ENCODE peak calls at places on chromosomes 12 and 14, in five cellular contexts. V is GM12878, Y is H1, K is HepG2, C is NT2/D1. W is an unnamed sample.

GRCh38 chr12:68501226-68501625 is 109.5 kb upstream of the RAP1B start:
- DNase-seq in V (no peak), Y (no peak), K (no peak), C (no peak), W (no peak)

GRCh38 chr12:104864668-104865067 is 93.4 kb downstream of the SLC41A2 start:
- DNase-seq in V (no peak), Y (no peak), K (no peak), C (no peak), W (no peak)

GRCh38 chr12:42213023-42213422 is 25.0 kb downstream of the YAF2 start:
- DNase-seq in V (no peak), Y (no peak), K (no peak), C (no peak), W (peak; percentile 16)

GRCh38 chr12:99670635-99671034 is 23.1 kb downstream of the GARIN6 start:
- DNase-seq in V (no peak), Y (peak; percentile 5), K (no peak), C (peak; percentile 30), W (no peak)

GRCh38 chr12:124509676-124510300 is 57.6 kb downstream of the NCOR2 start:
- DNase-seq in V (no peak), Y (no peak), K (peak; percentile 86), C (no peak), W (no peak)

GRCh38 chr12:70985850-70986249 is 65.3 kb upstream of the PTPRR start:
- DNase-seq in V (no peak), Y (no peak), K (no peak), C (no peak), W (no peak)

GRCh38 chr12:111287125-111287900 is 81.6 kb downstream of the PHETA1 start:
- DNase-seq in V (no peak), Y (no peak), K (no peak), C (no peak), W (no peak)

GRCh38 chr12:12822886-12823285 is 9.7 kb downstream of the DDX47 start:
- DNase-seq in V (no peak), Y (no peak), K (no peak), C (no peak), W (no peak)

GRCh38 chr12:64123448-64123847 is 98.6 kb downstream of the KICS2 start:
- DNase-seq in V (no peak), Y (no peak), K (no peak), C (no peak), W (no peak)
- TF ChIP-seq SUZ12 in V (no peak), Y (no peak), K (no peak), C (no peak), W (no peak)

DNA sequence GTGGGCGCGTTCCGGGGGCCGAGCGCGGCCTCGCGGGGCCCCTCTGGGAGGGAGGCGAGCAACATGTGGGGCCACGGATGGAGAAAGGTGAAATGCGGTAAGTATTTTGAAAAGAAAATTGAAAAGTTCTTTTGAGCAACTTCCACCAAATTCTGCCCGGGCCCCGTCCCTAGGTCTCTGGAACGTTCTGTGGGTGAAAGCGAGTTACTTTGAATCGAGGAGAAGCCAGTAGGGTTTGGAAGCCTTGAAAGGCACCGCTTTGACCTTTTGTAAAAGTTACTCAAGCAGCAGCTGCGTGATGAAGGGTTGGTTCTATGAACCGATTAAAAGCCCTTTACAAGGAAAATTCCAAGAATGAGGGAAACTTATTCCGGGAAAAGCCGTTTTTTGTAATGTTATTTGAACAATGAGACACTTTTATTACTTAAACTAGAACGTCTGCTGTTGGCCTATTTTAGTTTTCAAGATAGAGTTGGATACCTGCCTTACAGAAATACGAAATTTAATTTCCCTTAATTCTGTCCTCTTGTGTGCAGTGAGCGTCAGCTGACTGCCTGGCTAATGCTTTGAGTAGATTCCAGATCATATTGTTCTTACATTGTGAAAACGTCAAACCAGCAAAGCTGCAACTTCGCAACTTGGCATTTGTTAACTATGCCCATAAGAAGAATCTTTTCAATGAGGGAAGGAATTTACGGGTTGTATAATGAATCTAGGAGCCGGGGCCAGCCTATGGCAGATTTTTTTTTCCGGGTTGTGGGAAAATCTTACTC is 884 bp downstream of the LARP4 start:
- DNase-seq in V (no peak), Y (no peak), K (no peak), C (no peak), W (no peak)
- TF ChIP-seq SUZ12 in V (no peak), Y (no peak), K (no peak), C (no peak), W (no peak)

GRCh38 chr12:57215065-57215464 is 1.5 kb upstream of the NXPH4 start:
- DNase-seq in V (no peak), Y (no peak), K (no peak), C (no peak), W (no peak)
- TF ChIP-seq SUZ12 in V (no peak), Y (no peak), K (no peak), C (no peak), W (no peak)

GRCh38 chr12:121933522-121934317 is 15.3 kb downstream of the CFAP251 start:
- DNase-seq in V (no peak), Y (peak; percentile 39), K (no peak), C (peak; percentile 67), W (no peak)
- TF ChIP-seq SUZ12 in V (no peak), Y (no peak), K (no peak), C (no peak), W (no peak)

GRCh38 chr14:62914025-62914424 is 131.2 kb downstream of the KCNH5 start:
- DNase-seq in V (no peak), Y (no peak), K (no peak), C (no peak), W (no peak)
- TF ChIP-seq SUZ12 in V (no peak), Y (no peak), K (no peak), C (no peak), W (no peak)

DNA sequence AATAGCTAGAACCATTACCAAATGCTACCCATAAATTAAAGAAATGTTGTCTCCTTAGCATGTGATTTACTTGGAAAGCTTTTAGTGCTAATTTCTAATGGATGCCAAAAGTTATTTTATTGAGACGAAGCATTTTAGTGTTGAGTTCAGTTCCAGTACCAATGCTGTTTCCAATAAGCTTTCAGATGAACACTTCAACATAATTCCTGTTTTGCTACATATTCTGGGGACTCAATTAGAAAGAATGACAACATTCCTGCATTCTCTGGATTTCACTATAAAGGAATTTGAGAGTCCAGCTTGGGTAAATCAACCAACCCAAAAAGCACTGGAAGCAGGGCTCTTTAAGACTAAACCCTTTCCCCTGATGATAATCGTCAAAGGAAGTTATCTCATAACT is 352.9 kb upstream of the TMTC1 start:
- DNase-seq in V (no peak), Y (no peak), K (no peak), C (no peak), W (no peak)
- TF ChIP-seq SUZ12 in V (no peak), Y (no peak), K (no peak), C (no peak), W (no peak)

GRCh38 chr12:77120156-77120555 is 54.8 kb upstream of the E2F7 start:
- DNase-seq in V (no peak), Y (no peak), K (no peak), C (no peak), W (no peak)
- TF ChIP-seq SUZ12 in V (no peak), Y (no peak), K (no peak), C (no peak), W (no peak)

GRCh38 chr12:25151476-25151875 is 43.5 kb downstream of the DNAI7 start:
- DNase-seq in V (no peak), Y (no peak), K (no peak), C (peak; percentile 28), W (peak; percentile 17)

GRCh38 chr12:25152055-25152454 is 42.9 kb downstream of the DNAI7 start:
- DNase-seq in V (no peak), Y (no peak), K (no peak), C (peak; percentile 28), W (no peak)

GRCh38 chr12:25155031-25155576 is 39.9 kb downstream of the DNAI7 start:
- DNase-seq in V (peak; percentile 57), Y (no peak), K (peak; percentile 16), C (peak; percentile 54), W (peak; percentile 19)
- TF ChIP-seq SUZ12 in V (no peak), Y (no peak), K (no peak), C (no peak), W (no peak)

GRCh38 chr14:51447411-51447810 is 204.3 kb upstream of the FRMD6 start:
- DNase-seq in V (no peak), Y (no peak), K (no peak), C (no peak), W (no peak)

GRCh38 chr14:51449666-51450061 is 202.0 kb upstream of the FRMD6 start:
- DNase-seq in V (no peak), Y (no peak), K (no peak), C (no peak), W (no peak)

GRCh38 chr14:51451561-51451960 is 200.1 kb upstream of the FRMD6 start:
- DNase-seq in V (no peak), Y (no peak), K (no peak), C (no peak), W (no peak)

GRCh38 chr14:51446771-51447170 is 204.9 kb upstream of the FRMD6 start:
- DNase-seq in V (no peak), Y (no peak), K (no peak), C (no peak), W (no peak)

GRCh38 chr14:51448831-51449665 is 202.7 kb upstream of the FRMD6 start:
- DNase-seq in V (no peak), Y (no peak), K (no peak), C (no peak), W (no peak)
- TF ChIP-seq SUZ12 in V (no peak), Y (no peak), K (no peak), C (no peak), W (no peak)

W was measured in HEK293T.